ENCODE peak calls at places on chromosome 2, in six cellular contexts. D is stimulated activated CD4-positive, alpha-beta T cell treated with anti-CD3 and anti-CD28 coated beads, Interleukin-4, amount 100 ng/mL, for 48 hours; M is effector CD4-positive, alpha-beta T cell; X is NCI-H1694; J is fibroblast of the aortic adventitia; O is NCI-H510A. I is an unnamed sample.

GRCh38 chr2:9972621-9973445 is 21.3 kb downstream of the GRHL1 start:
- DNase-seq in J (peak; percentile 75), X (no peak), O (no peak), D (no peak), M (no peak), I (no peak)

GRCh38 chr2:9774266-9774665 is 69.0 kb upstream of the TAF1B start:
- DNase-seq in X (no peak), M (no peak), O (no peak), D (no peak), J (no peak), I (no peak)

GRCh38 chr2:235937092-235937491 is 231.1 kb downstream of the GBX2 start:
- DNase-seq in D (no peak), O (no peak), X (no peak), J (no peak), M (no peak), I (no peak)

GRCh38 chr2:28956415-28956826 is 24.7 kb upstream of the TOGARAM2 start:
- DNase-seq in X (no peak), J (peak; percentile 44), M (peak; percentile 43), D (peak; percentile 17), O (no peak), I (peak; percentile 10)

GRCh38 chr2:158079672-158080071 is 22.0 kb upstream of the UPP2 start:
- DNase-seq in O (peak; percentile 5), X (no peak), D (no peak), J (peak; percentile 42), M (no peak), I (no peak)

GRCh38 chr2:204114294-204114693 is 177.7 kb downstream of the ICOS start:
- DNase-seq in J (no peak), X (no peak), D (no peak), O (no peak), M (no peak), I (no peak)

GRCh38 chr2:232268631-232269030 is 109.9 kb upstream of the ALPP start:
- DNase-seq in M (no peak), X (no peak), D (no peak), J (no peak), O (no peak), I (no peak)

GRCh38 chr2:43553341-43553855 is 42.4 kb downstream of the THADA start:
- DNase-seq in J (no peak), O (no peak), M (no peak), X (no peak), D (no peak), I (no peak)

GRCh38 chr2:156398176-156398575 is 38.0 kb upstream of the GPD2 start:
- DNase-seq in M (no peak), J (no peak), D (no peak), O (no peak), X (no peak), I (no peak)

GRCh38 chr2:217429981-217430500 is 570.2 kb upstream of the TNP1 start:
- DNase-seq in M (no peak), X (no peak), D (no peak), J (peak; percentile 36), O (no peak), I (no peak)

GRCh38 chr2:196742685-196743084 is 56.8 kb downstream of the GTF3C3 start:
- DNase-seq in M (no peak), X (no peak), O (no peak), D (no peak), J (no peak), I (no peak)

GRCh38 chr2:128469875-128470274 is 151.2 kb upstream of the HS6ST1 start:
- DNase-seq in D (no peak), X (no peak), J (no peak), M (no peak), O (no peak), I (no peak)

GRCh38 chr2:153715218-153715617 is 156.5 kb upstream of the GALNT13 start:
- DNase-seq in X (no peak), J (no peak), D (no peak), M (no peak), O (no peak), I (no peak)

I was measured in T-helper 1 cell.